ENCODE peak calls at places on chromosomes 2 and 18, in ten cellular contexts. One of them, this sample, is unnamed.

GRCh38 chr2:95267458-95268207 is 6.6 kb upstream of the PROM2 start:
- DNase-seq in astrocyte: peak
- DNase-seq in fibroblast of the aortic adventitia: peak
- DNase-seq in tibial artery: no peak
- DNase-seq in upper lobe of right lung: peak
- DNase-seq in nephron progenitor cell: no peak
- DNase-seq in cardiac fibroblast: no peak
- DNase-seq in BJ: no peak
- DNase-seq in suprapubic skin: no peak
- DNase-seq in astrocyte of the cerebellum: peak
- DNase-seq in this sample: no peak

GRCh38 chr2:151878655-151879563 is 50.7 kb upstream of the ARL5A start:
- DNase-seq in astrocyte: peak
- DNase-seq in fibroblast of the aortic adventitia: peak
- DNase-seq in tibial artery: no peak
- DNase-seq in upper lobe of right lung: no peak
- DNase-seq in nephron progenitor cell: no peak
- DNase-seq in cardiac fibroblast: peak
- DNase-seq in BJ: no peak
- DNase-seq in suprapubic skin: no peak
- DNase-seq in astrocyte of the cerebellum: no peak
- DNase-seq in this sample: no peak

GRCh38 chr18:36737321-36737720 is 91.5 kb downstream of the TPGS2 start:
- DNase-seq in astrocyte: no peak
- DNase-seq in fibroblast of the aortic adventitia: no peak
- DNase-seq in tibial artery: no peak
- DNase-seq in upper lobe of right lung: no peak
- DNase-seq in nephron progenitor cell: no peak
- DNase-seq in cardiac fibroblast: no peak
- DNase-seq in BJ: no peak
- DNase-seq in suprapubic skin: no peak
- DNase-seq in astrocyte of the cerebellum: no peak
- DNase-seq in this sample: no peak

GRCh38 chr2:32011566-32011960 is 755 bp upstream of the MEMO1 start:
- DNase-seq in astrocyte: no peak
- DNase-seq in fibroblast of the aortic adventitia: no peak
- DNase-seq in tibial artery: no peak
- DNase-seq in upper lobe of right lung: no peak
- DNase-seq in nephron progenitor cell: no peak
- DNase-seq in cardiac fibroblast: no peak
- DNase-seq in BJ: no peak
- DNase-seq in suprapubic skin: no peak
- DNase-seq in astrocyte of the cerebellum: no peak
- DNase-seq in this sample: no peak

GRCh38 chr2:165874445-165875039 is 79.0 kb downstream of the TTC21B start:
- DNase-seq in astrocyte: peak
- DNase-seq in fibroblast of the aortic adventitia: peak
- DNase-seq in tibial artery: no peak
- DNase-seq in upper lobe of right lung: no peak
- DNase-seq in nephron progenitor cell: no peak
- DNase-seq in cardiac fibroblast: peak
- DNase-seq in BJ: no peak
- DNase-seq in suprapubic skin: no peak
- DNase-seq in astrocyte of the cerebellum: peak
- DNase-seq in this sample: no peak

GRCh38 chr18:5297582-5297981 is 2.1 kb upstream of the ZBTB14 start:
- DNase-seq in astrocyte: no peak
- DNase-seq in fibroblast of the aortic adventitia: no peak
- DNase-seq in tibial artery: no peak
- DNase-seq in upper lobe of right lung: no peak
- DNase-seq in nephron progenitor cell: no peak
- DNase-seq in cardiac fibroblast: no peak
- DNase-seq in BJ: no peak
- DNase-seq in suprapubic skin: no peak
- DNase-seq in astrocyte of the cerebellum: no peak
- DNase-seq in this sample: no peak

GRCh38 chr18:75211002-75211621 is 515 bp downstream of the TSHZ1 start:
- DNase-seq in astrocyte: no peak
- DNase-seq in fibroblast of the aortic adventitia: peak
- DNase-seq in tibial artery: no peak
- DNase-seq in upper lobe of right lung: no peak
- DNase-seq in nephron progenitor cell: peak
- DNase-seq in cardiac fibroblast: no peak
- DNase-seq in BJ: no peak
- DNase-seq in suprapubic skin: no peak
- DNase-seq in astrocyte of the cerebellum: no peak
- DNase-seq in this sample: no peak

GRCh38 chr2:119011162-119011909 is 69.3 kb downstream of the MARCO start:
- DNase-seq in astrocyte: peak
- DNase-seq in fibroblast of the aortic adventitia: peak
- DNase-seq in tibial artery: no peak
- DNase-seq in upper lobe of right lung: peak
- DNase-seq in nephron progenitor cell: peak
- DNase-seq in cardiac fibroblast: peak
- DNase-seq in BJ: no peak
- DNase-seq in suprapubic skin: no peak
- DNase-seq in astrocyte of the cerebellum: no peak
- DNase-seq in this sample: no peak

GRCh38 chr2:65292095-65292378 is 64.4 kb downstream of the ACTR2 start:
- DNase-seq in astrocyte: no peak
- DNase-seq in fibroblast of the aortic adventitia: peak
- DNase-seq in tibial artery: no peak
- DNase-seq in upper lobe of right lung: no peak
- DNase-seq in nephron progenitor cell: no peak
- DNase-seq in cardiac fibroblast: no peak
- DNase-seq in BJ: no peak
- DNase-seq in suprapubic skin: no peak
- DNase-seq in astrocyte of the cerebellum: no peak
- DNase-seq in this sample: no peak

DNA sequence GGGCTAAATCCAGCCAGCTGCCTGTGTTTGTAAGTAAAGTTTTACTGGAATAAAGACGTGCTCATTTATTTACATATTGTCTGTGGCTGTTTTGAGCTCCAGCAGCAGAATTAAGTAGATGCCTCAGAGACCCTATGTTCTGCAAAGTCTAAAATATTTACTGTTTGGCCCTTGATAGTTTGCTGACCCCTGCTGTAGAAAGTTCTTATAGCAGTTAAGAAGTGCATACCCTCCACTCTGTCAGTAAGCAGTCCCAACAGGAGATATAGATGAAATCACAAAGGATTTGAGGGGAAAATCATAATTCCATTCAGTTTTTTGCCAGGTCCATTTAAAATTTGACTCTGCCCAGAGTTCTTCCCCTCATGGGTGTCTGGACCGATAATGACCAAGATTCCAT is 50.1 kb upstream of the ITM2C start:
- DNase-seq in astrocyte: peak
- DNase-seq in fibroblast of the aortic adventitia: peak
- DNase-seq in tibial artery: no peak
- DNase-seq in upper lobe of right lung: no peak
- DNase-seq in nephron progenitor cell: no peak
- DNase-seq in cardiac fibroblast: peak
- DNase-seq in BJ: no peak
- DNase-seq in suprapubic skin: no peak
- DNase-seq in astrocyte of the cerebellum: peak
- DNase-seq in this sample: no peak
- TF ChIP-seq CTCF in astrocyte: peak
- TF ChIP-seq CTCF in fibroblast of the aortic adventitia: peak
- TF ChIP-seq CTCF in tibial artery: peak
- TF ChIP-seq CTCF in upper lobe of right lung: no peak
- TF ChIP-seq CTCF in nephron progenitor cell: peak
- TF ChIP-seq CTCF in cardiac fibroblast: peak
- TF ChIP-seq CTCF in BJ: peak
- TF ChIP-seq CTCF in suprapubic skin: no peak
- TF ChIP-seq CTCF in astrocyte of the cerebellum: peak
- TF ChIP-seq CTCF in this sample: peak

GRCh38 chr18:44969214-44969842 is 288.6 kb downstream of the SETBP1 start:
- DNase-seq in astrocyte: no peak
- DNase-seq in fibroblast of the aortic adventitia: peak
- DNase-seq in tibial artery: no peak
- DNase-seq in upper lobe of right lung: no peak
- DNase-seq in nephron progenitor cell: no peak
- DNase-seq in cardiac fibroblast: no peak
- DNase-seq in BJ: no peak
- DNase-seq in suprapubic skin: no peak
- DNase-seq in astrocyte of the cerebellum: peak
- DNase-seq in this sample: no peak

GRCh38 chr18:44974174-44974573 is 293.5 kb downstream of the SETBP1 start:
- DNase-seq in astrocyte: no peak
- DNase-seq in fibroblast of the aortic adventitia: no peak
- DNase-seq in tibial artery: no peak
- DNase-seq in upper lobe of right lung: no peak
- DNase-seq in nephron progenitor cell: no peak
- DNase-seq in cardiac fibroblast: no peak
- DNase-seq in BJ: no peak
- DNase-seq in suprapubic skin: no peak
- DNase-seq in astrocyte of the cerebellum: no peak
- DNase-seq in this sample: no peak

GRCh38 chr18:44977856-44978255 is 297.2 kb downstream of the SETBP1 start:
- DNase-seq in astrocyte: no peak
- DNase-seq in fibroblast of the aortic adventitia: no peak
- DNase-seq in tibial artery: no peak
- DNase-seq in upper lobe of right lung: no peak
- DNase-seq in nephron progenitor cell: no peak
- DNase-seq in cardiac fibroblast: no peak
- DNase-seq in BJ: no peak
- DNase-seq in suprapubic skin: no peak
- DNase-seq in astrocyte of the cerebellum: no peak
- DNase-seq in this sample: no peak

GRCh38 chr18:44968336-44968735 is 287.6 kb downstream of the SETBP1 start:
- DNase-seq in astrocyte: no peak
- DNase-seq in fibroblast of the aortic adventitia: no peak
- DNase-seq in tibial artery: no peak
- DNase-seq in upper lobe of right lung: no peak
- DNase-seq in nephron progenitor cell: no peak
- DNase-seq in cardiac fibroblast: no peak
- DNase-seq in BJ: no peak
- DNase-seq in suprapubic skin: no peak
- DNase-seq in astrocyte of the cerebellum: no peak
- DNase-seq in this sample: no peak

GRCh38 chr18:44973282-44973681 is 292.6 kb downstream of the SETBP1 start:
- DNase-seq in astrocyte: no peak
- DNase-seq in fibroblast of the aortic adventitia: no peak
- DNase-seq in tibial artery: no peak
- DNase-seq in upper lobe of right lung: no peak
- DNase-seq in nephron progenitor cell: no peak
- DNase-seq in cardiac fibroblast: peak
- DNase-seq in BJ: no peak
- DNase-seq in suprapubic skin: no peak
- DNase-seq in astrocyte of the cerebellum: no peak
- DNase-seq in this sample: no peak
- TF ChIP-seq CTCF in astrocyte: no peak
- TF ChIP-seq CTCF in fibroblast of the aortic adventitia: no peak
- TF ChIP-seq CTCF in tibial artery: no peak
- TF ChIP-seq CTCF in upper lobe of right lung: no peak
- TF ChIP-seq CTCF in nephron progenitor cell: no peak
- TF ChIP-seq CTCF in cardiac fibroblast: no peak
- TF ChIP-seq CTCF in BJ: peak
- TF ChIP-seq CTCF in suprapubic skin: no peak
- TF ChIP-seq CTCF in astrocyte of the cerebellum: peak
- TF ChIP-seq CTCF in this sample: no peak

GRCh38 chr2:71068218-71069035 is at the start of gene NAGK:
- DNase-seq in astrocyte: peak
- DNase-seq in fibroblast of the aortic adventitia: peak
- DNase-seq in tibial artery: peak
- DNase-seq in upper lobe of right lung: peak
- DNase-seq in nephron progenitor cell: peak
- DNase-seq in cardiac fibroblast: peak
- DNase-seq in BJ: peak
- DNase-seq in suprapubic skin: peak
- DNase-seq in astrocyte of the cerebellum: peak
- DNase-seq in this sample: peak

GRCh38 chr2:71072492-71072891 is 4.0 kb downstream of the NAGK start:
- DNase-seq in astrocyte: no peak
- DNase-seq in fibroblast of the aortic adventitia: no peak
- DNase-seq in tibial artery: no peak
- DNase-seq in upper lobe of right lung: no peak
- DNase-seq in nephron progenitor cell: no peak
- DNase-seq in cardiac fibroblast: no peak
- DNase-seq in BJ: no peak
- DNase-seq in suprapubic skin: no peak
- DNase-seq in astrocyte of the cerebellum: no peak
- DNase-seq in this sample: no peak

GRCh38 chr2:71069376-71069775 is 928 bp downstream of the NAGK start:
- DNase-seq in astrocyte: peak
- DNase-seq in fibroblast of the aortic adventitia: peak
- DNase-seq in tibial artery: no peak
- DNase-seq in upper lobe of right lung: no peak
- DNase-seq in nephron progenitor cell: no peak
- DNase-seq in cardiac fibroblast: peak
- DNase-seq in BJ: no peak
- DNase-seq in suprapubic skin: no peak
- DNase-seq in astrocyte of the cerebellum: no peak
- DNase-seq in this sample: no peak

GRCh38 chr2:71071681-71072398 is 3.4 kb downstream of the NAGK start:
- DNase-seq in astrocyte: no peak
- DNase-seq in fibroblast of the aortic adventitia: no peak
- DNase-seq in tibial artery: peak
- DNase-seq in upper lobe of right lung: no peak
- DNase-seq in nephron progenitor cell: no peak
- DNase-seq in cardiac fibroblast: no peak
- DNase-seq in BJ: no peak
- DNase-seq in suprapubic skin: no peak
- DNase-seq in astrocyte of the cerebellum: no peak
- DNase-seq in this sample: peak

DNA sequence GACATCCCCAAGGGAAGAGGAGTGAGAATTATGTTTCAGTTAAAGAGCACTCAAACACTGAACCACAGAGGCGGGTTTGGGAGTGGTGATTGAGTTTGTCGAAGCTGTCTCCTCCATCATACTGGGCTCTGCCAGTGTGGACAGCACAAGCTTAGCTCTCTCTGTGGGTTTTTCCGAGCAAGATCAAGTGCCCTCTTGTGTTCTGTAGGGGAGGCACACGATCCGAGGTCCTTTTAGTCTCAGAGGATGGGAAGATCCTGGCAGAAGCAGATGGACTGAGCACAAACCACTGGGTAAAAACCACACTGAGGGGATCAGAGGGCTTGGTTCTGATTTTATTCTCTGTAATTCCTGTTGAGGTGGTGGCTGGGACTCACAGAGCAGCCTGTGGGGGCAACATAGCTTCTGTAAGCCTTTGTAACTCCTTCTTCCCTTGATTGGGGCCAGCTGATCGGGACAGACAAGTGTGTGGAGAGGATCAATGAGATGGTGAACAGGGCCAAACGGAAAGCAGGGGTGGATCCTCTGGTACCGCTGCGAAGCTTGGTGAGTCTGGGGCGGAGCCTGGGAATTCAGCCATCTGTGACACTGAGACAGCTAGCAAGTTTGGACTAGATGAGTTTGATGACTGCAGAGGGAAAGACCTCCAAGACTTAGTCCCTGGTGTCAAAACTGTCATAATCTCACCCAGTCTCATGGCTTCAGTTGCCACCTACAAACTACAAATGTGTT is 2.0 kb downstream of the NAGK start:
- DNase-seq in astrocyte: no peak
- DNase-seq in fibroblast of the aortic adventitia: peak
- DNase-seq in tibial artery: no peak
- DNase-seq in upper lobe of right lung: no peak
- DNase-seq in nephron progenitor cell: no peak
- DNase-seq in cardiac fibroblast: peak
- DNase-seq in BJ: no peak
- DNase-seq in suprapubic skin: no peak
- DNase-seq in astrocyte of the cerebellum: no peak
- DNase-seq in this sample: peak
- TF ChIP-seq CTCF in astrocyte: no peak
- TF ChIP-seq CTCF in fibroblast of the aortic adventitia: peak
- TF ChIP-seq CTCF in tibial artery: no peak
- TF ChIP-seq CTCF in upper lobe of right lung: peak
- TF ChIP-seq CTCF in nephron progenitor cell: peak
- TF ChIP-seq CTCF in cardiac fibroblast: peak
- TF ChIP-seq CTCF in BJ: peak
- TF ChIP-seq CTCF in suprapubic skin: no peak
- TF ChIP-seq CTCF in astrocyte of the cerebellum: peak
- TF ChIP-seq CTCF in this sample: peak

GRCh38 chr2:110114007-110114591 is 1.5 kb downstream of the MALL start:
- DNase-seq in astrocyte: no peak
- DNase-seq in fibroblast of the aortic adventitia: no peak
- DNase-seq in tibial artery: no peak
- DNase-seq in upper lobe of right lung: peak
- DNase-seq in nephron progenitor cell: no peak
- DNase-seq in cardiac fibroblast: no peak
- DNase-seq in BJ: no peak
- DNase-seq in suprapubic skin: peak
- DNase-seq in astrocyte of the cerebellum: no peak
- DNase-seq in this sample: no peak
- TF ChIP-seq CTCF in astrocyte: peak
- TF ChIP-seq CTCF in fibroblast of the aortic adventitia: peak
- TF ChIP-seq CTCF in tibial artery: no peak
- TF ChIP-seq CTCF in upper lobe of right lung: peak
- TF ChIP-seq CTCF in nephron progenitor cell: no peak
- TF ChIP-seq CTCF in cardiac fibroblast: peak
- TF ChIP-seq CTCF in BJ: peak
- TF ChIP-seq CTCF in suprapubic skin: no peak
- TF ChIP-seq CTCF in astrocyte of the cerebellum: peak
- TF ChIP-seq CTCF in this sample: no peak